ENCODE peak calls at places on chromosomes 6 and 20, in six cellular contexts. L is A549, D is K562, M is HepG2, P is GM12878, J is endothelial cell of umbilical vein. C is an unnamed sample.
A peak's percentile ranks its signal among the peaks of the same experiment; 100 is the strongest.

GRCh38 chr6:113073611-113074191 is 726.6 kb downstream of the RFPL4B start:
- DNase-seq in D (no peak), P (no peak), L (no peak), M (no peak), J (no peak), C (no peak)

GRCh38 chr20:6265204-6265904 is 142.5 kb upstream of the FERMT1 start:
- DNase-seq in J (peak; percentile 82), M (peak; percentile 55), P (no peak), L (peak; percentile 8), D (no peak), C (peak; percentile 82)

GRCh38 chr6:42748241-42748898 is 2.5 kb upstream of the TBCC start:
- DNase-seq in J (no peak), M (no peak), L (no peak), P (no peak), D (no peak), C (no peak)

GRCh38 chr6:111199935-111200822 is 112.9 kb downstream of the SLC16A10 start:
- DNase-seq in P (no peak), M (no peak), J (no peak), L (no peak), D (no peak), C (no peak)

GRCh38 chr20:58956078-58956477 is 25.0 kb upstream of the NELFCD start:
- DNase-seq in D (no peak), M (peak; percentile 34), P (no peak), J (no peak), L (no peak), C (peak; percentile 85)

GRCh38 chr20:63423751-63424150 is 48.7 kb downstream of the KCNQ2 start:
- DNase-seq in M (no peak), P (no peak), D (no peak), L (no peak), J (no peak), C (no peak)

GRCh38 chr6:74115674-74116073 is 419.7 kb downstream of the CD109 start:
- DNase-seq in P (no peak), L (no peak), D (no peak), J (no peak), M (no peak), C (peak; percentile 20)

GRCh38 chr20:23096073-23096472 is 9.9 kb upstream of the CD93 start:
- DNase-seq in D (no peak), P (no peak), L (no peak), M (no peak), J (no peak), C (no peak)

GRCh38 chr6:5378331-5378730 is 117.0 kb downstream of the FARS2 start:
- DNase-seq in L (no peak), M (no peak), D (no peak), J (no peak), P (no peak), C (no peak)

GRCh38 chr20:13338097-13338661 is 117.1 kb downstream of the ISM1 start:
- DNase-seq in D (no peak), M (no peak), P (no peak), L (no peak), J (no peak), C (no peak)

GRCh38 chr6:4637691-4638433 is 138.3 kb upstream of the CDYL start:
- DNase-seq in D (peak; percentile 48), P (peak; percentile 4), M (no peak), J (peak; percentile 72), L (no peak), C (peak; percentile 31)

GRCh38 chr6:137494281-137494966 is at the start of gene OLIG3:
- DNase-seq in D (no peak), P (no peak), M (no peak), J (no peak), L (no peak), C (no peak)

GRCh38 chr20:34511891-34512265 is 4.3 kb upstream of the DYNLRB1 start:
- DNase-seq in P (no peak), J (no peak), M (peak; percentile 73), L (no peak), D (no peak), C (no peak)

GRCh38 chr20:15188415-15188814 is 851.0 kb upstream of the FLRT3 start:
- DNase-seq in P (no peak), J (no peak), L (no peak), M (no peak), D (no peak), C (no peak)

GRCh38 chr6:151389640-151390275 is 1.6 kb downstream of the ZBTB2 start:
- DNase-seq in L (peak; percentile 13), M (peak; percentile 64), P (no peak), J (peak; percentile 74), D (peak; percentile 53), C (peak; percentile 82)

GRCh38 chr6:112188906-112189305 is 65.5 kb downstream of the LAMA4 start:
- DNase-seq in L (no peak), M (no peak), J (no peak), D (no peak), P (no peak), C (no peak)

GRCh38 chr6:20605581-20605980 is 71.3 kb downstream of the CDKAL1 start:
- DNase-seq in L (no peak), D (no peak), P (no peak), J (no peak), M (no peak), C (peak; percentile 4)

GRCh38 chr6:112153926-112154621 is 66.7 kb downstream of the FAM229B start:
- DNase-seq in J (peak; percentile 26), D (no peak), M (no peak), P (no peak), L (peak; percentile 1), C (peak; percentile 40)

GRCh38 chr20:61896058-61896961 is 169.4 kb downstream of the TAF4 start:
- DNase-seq in D (peak; percentile 75), J (peak; percentile 22), M (peak; percentile 44), L (peak; percentile 79), P (no peak), C (peak; percentile 54)

GRCh38 chr6:360791-361373 is 30.7 kb upstream of the IRF4 start:
- DNase-seq in M (no peak), J (no peak), L (no peak), D (no peak), P (no peak), C (no peak)

GRCh38 chr20:34848597-34848996 is 23.1 kb upstream of the NCOA6 start:
- DNase-seq in L (no peak), D (no peak), M (no peak), P (no peak), J (no peak), C (no peak)

GRCh38 chr20:25022680-25023079 is 30.1 kb upstream of the APMAP start:
- DNase-seq in D (no peak), M (no peak), J (no peak), L (no peak), P (no peak), C (no peak)

DNA sequence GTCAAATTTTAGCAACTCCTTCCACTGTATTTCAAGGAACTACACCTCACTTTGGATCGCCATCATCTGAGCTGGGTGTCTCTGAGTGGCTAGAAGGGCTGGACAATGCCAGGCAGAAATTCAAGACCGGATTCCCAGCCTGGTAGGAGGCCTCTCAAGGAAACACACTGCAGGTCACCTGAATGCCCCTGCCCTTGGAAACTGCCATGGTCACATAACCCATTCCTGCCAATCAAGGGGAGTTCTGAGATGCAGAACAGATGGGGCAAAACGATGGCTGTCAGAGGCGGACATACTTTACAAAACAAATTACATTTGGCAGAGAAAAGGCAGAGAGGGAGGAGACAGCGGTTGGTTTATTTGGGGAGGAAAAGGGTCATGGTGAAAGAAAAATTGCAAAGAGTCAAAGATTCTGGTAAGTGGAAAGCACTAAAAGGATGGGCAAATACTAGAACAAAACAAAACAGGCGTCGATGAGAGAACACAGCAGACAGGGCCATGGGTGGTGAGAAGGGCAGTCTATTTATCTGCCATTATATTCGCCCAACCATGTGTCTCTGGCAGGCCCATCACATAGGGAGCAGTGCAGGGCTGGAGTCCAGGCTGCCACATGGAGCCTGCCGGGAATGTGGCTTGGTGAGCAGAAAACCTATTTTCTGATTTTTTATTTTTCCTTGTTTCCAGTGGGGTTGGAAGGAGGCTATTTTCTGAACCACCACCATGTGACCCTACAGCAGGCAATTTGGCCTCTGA is 13.5 kb downstream of the BEND3 start:
- DNase-seq in J (no peak), M (no peak), D (no peak), L (no peak), P (no peak), C (no peak)
- TF ChIP-seq MYC in J (no peak), M (no peak), D (no peak), L (no peak), P (no peak), C (no peak)

DNA sequence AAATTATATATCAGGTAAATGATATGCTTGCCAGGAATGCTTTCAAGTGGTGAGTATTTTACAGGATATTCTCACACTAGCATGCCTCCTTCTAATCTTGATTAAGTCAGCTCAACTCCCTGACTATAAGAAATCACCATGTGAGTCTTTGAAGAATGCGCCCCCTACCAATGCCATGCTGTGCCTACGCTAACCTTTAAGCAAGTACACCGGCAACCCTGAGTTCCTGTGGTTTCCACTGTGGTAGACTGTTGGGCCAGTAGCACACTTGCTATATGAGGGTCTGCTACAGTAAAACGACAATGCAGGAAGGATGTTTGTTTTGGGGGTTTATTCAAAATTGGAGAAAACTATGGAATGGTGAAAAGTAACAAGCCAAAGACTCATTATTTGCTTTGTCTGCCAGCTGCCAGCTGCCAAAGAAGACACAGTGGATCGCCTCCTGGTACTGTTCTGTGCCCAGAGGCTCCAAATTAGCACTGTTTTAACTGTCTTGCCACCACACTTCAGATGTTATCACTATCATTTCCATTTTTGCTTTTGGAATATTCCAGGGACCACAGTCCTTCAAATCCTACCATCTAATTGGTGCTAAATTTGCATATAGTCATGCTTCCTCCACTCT is 333.5 kb downstream of the RNGTT start:
- DNase-seq in M (no peak), L (no peak), D (no peak), J (no peak), P (no peak), C (peak; percentile 34)
- TF ChIP-seq POLR2A in M (no peak), L (no peak), D (no peak), J (no peak), P (no peak), C (no peak)

DNA sequence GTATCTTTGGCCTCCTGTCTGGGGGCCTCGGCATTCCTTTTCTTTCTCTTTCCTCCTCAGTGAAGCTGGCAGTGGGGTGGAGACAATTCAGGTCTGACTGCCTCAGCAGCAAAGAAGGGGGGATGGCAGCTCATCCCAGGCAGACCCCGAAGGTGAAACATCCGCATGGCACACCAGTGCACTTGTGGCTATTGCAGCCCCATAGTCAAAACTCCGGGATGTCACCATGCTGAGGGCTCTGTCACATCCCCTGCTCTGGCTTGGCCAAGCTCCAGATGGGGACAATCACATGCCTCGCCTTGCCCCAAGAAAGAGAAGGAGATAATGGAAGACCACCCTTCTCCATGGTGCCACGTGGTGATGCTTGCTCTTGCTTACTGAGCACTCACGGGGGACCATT is 60.2 kb downstream of the RBM38 start:
- DNase-seq in D (no peak), P (no peak), L (no peak), J (no peak), M (no peak), C (no peak)
- TF ChIP-seq CTCF in D (no peak), P (no peak), L (no peak), J (no peak), M (no peak), C (no peak)

GRCh38 chr20:49682798-49683197 is 30.9 kb downstream of the B4GALT5 start:
- DNase-seq in P (no peak), L (no peak), D (no peak), M (no peak), J (no peak), C (no peak)

GRCh38 chr20:49684335-49684997 is 29.2 kb downstream of the B4GALT5 start:
- DNase-seq in J (no peak), P (no peak), D (no peak), M (no peak), L (no peak), C (no peak)

GRCh38 chr20:49685809-49686208 is 27.9 kb downstream of the B4GALT5 start:
- DNase-seq in P (no peak), M (no peak), L (no peak), J (no peak), D (peak; percentile 28), C (peak; percentile 58)

GRCh38 chr20:49687595-49688567 is 25.8 kb downstream of the B4GALT5 start:
- DNase-seq in L (no peak), P (no peak), D (peak; percentile 53), J (no peak), M (no peak), C (no peak)

GRCh38 chr20:49685161-49685601 is 28.5 kb downstream of the B4GALT5 start:
- DNase-seq in D (no peak), L (no peak), P (no peak), J (no peak), M (no peak), C (no peak)
- TF ChIP-seq MYC in D (no peak), L (no peak), P (no peak), J (no peak), M (no peak), C (no peak)